ENCODE peak calls at places on chromosomes 6 and 20, in ten cellular contexts. I is AG10803, R is endothelial cell, O is OCI-LY7, B is A549, J is NB4, A is activated B cell treated with CpG ODN at 0.5 μM for 24 hours, X is MCF 10A, C is heart right ventricle, S is bronchial epithelial cell. D is an unnamed sample.
A peak's percentile ranks its signal among the peaks of the same experiment; 100 is the strongest.

GRCh38 chr20:25247100-25247665 is 702 bp upstream of the PYGB start:
- DNase-seq in I (peak; percentile 65), R (peak; percentile 64), O (peak; percentile 6), B (peak; percentile 84), J (peak; percentile 70), A (no peak), X (peak; percentile 79), C (peak; percentile 70), S (peak; percentile 64), D (peak; percentile 25)

GRCh38 chr20:32906200-32906599 is 47.5 kb downstream of the EFCAB8 start:
- DNase-seq in I (no peak), R (no peak), O (no peak), B (no peak), J (peak; percentile 26), A (no peak), X (no peak), C (no peak), S (no peak), D (no peak)

GRCh38 chr6:78861509-78861908 is 5.8 kb upstream of the IRAK1BP1 start:
- DNase-seq in I (no peak), R (no peak), O (peak; percentile 9), B (peak; percentile 19), J (no peak), A (no peak), X (no peak), C (no peak), S (peak; percentile 12), D (no peak)

GRCh38 chr6:22716721-22717120 is 147.4 kb downstream of the HDGFL1 start:
- DNase-seq in I (no peak), R (no peak), O (no peak), B (peak; percentile 10), J (no peak), A (no peak), X (no peak), C (no peak), S (no peak), D (no peak)

GRCh38 chr20:23229989-23230388 is 120.6 kb upstream of the NXT1 start:
- DNase-seq in I (no peak), R (no peak), O (no peak), B (no peak), J (no peak), A (no peak), X (no peak), C (no peak), S (no peak), D (no peak)

GRCh38 chr20:41161886-41162285 is 24.5 kb downstream of the PLCG1 start:
- DNase-seq in I (no peak), R (no peak), O (no peak), B (no peak), J (no peak), A (no peak), X (no peak), C (no peak), S (no peak), D (no peak)

GRCh38 chr6:126063512-126064146 is 77.3 kb downstream of the TRMT11 start:
- DNase-seq in I (peak; percentile 60), R (no peak), O (peak; percentile 3), B (peak; percentile 25), J (peak; percentile 56), A (no peak), X (no peak), C (no peak), S (no peak), D (no peak)

GRCh38 chr6:30349411-30350177 is 4.6 kb downstream of the RPP21 start:
- DNase-seq in I (no peak), R (no peak), O (peak; percentile 27), B (no peak), J (peak; percentile 33), A (no peak), X (no peak), C (no peak), S (no peak), D (no peak)

GRCh38 chr6:44035621-44036020 is 91.6 kb downstream of the MRPL14 start:
- DNase-seq in I (peak; percentile 73), R (no peak), O (peak; percentile 10), B (no peak), J (peak; percentile 69), A (no peak), X (peak; percentile 65), C (no peak), S (peak; percentile 65), D (no peak)

GRCh38 chr6:163460307-163460782 is 45.8 kb downstream of the QKI start:
- DNase-seq in I (peak; percentile 36), R (no peak), O (no peak), B (no peak), J (no peak), A (no peak), X (peak; percentile 34), C (no peak), S (peak; percentile 42), D (no peak)

GRCh38 chr6:122285292-122285913 is 114.0 kb upstream of the HSF2 start:
- DNase-seq in I (no peak), R (no peak), O (no peak), B (no peak), J (no peak), A (no peak), X (no peak), C (no peak), S (no peak), D (no peak)

GRCh38 chr20:9573598-9573997 is 59.2 kb downstream of the LAMP5 start:
- DNase-seq in I (no peak), R (no peak), O (no peak), B (no peak), J (no peak), A (no peak), X (no peak), C (no peak), S (no peak), D (no peak)

GRCh38 chr20:25177890-25178321 is 17.6 kb upstream of the ENTPD6 start:
- DNase-seq in I (no peak), R (no peak), O (no peak), B (no peak), J (no peak), A (no peak), X (peak; percentile 85), C (no peak), S (peak; percentile 33), D (no peak)

GRCh38 chr6:15473741-15474161 is 189.1 kb downstream of the DTNBP1 start:
- DNase-seq in I (peak; percentile 88), R (no peak), O (no peak), B (no peak), J (no peak), A (no peak), X (peak; percentile 87), C (no peak), S (peak; percentile 51), D (no peak)

GRCh38 chr20:36808317-36809257 is 35.0 kb upstream of the DSN1 start:
- DNase-seq in I (peak; percentile 70), R (peak; percentile 78), O (peak; percentile 65), B (peak; percentile 83), J (peak; percentile 85), A (peak; percentile 62), X (peak; percentile 77), C (peak; percentile 76), S (peak; percentile 89), D (no peak)

GRCh38 chr6:134835998-134836397 is 113.9 kb downstream of the ALDH8A1 start:
- DNase-seq in I (peak; percentile 84), R (no peak), O (no peak), B (no peak), J (no peak), A (no peak), X (no peak), C (no peak), S (no peak), D (no peak)

GRCh38 chr6:129844118-129844891 is 16.8 kb downstream of the TMEM244 start:
- DNase-seq in I (peak; percentile 66), R (no peak), O (no peak), B (no peak), J (no peak), A (no peak), X (peak; percentile 72), C (no peak), S (peak; percentile 60), D (no peak)

GRCh38 chr20:55415567-55416142 is 589.7 kb downstream of the CBLN4 start:
- DNase-seq in I (peak; percentile 0), R (no peak), O (peak; percentile 11), B (peak; percentile 13), J (peak; percentile 38), A (no peak), X (peak; percentile 23), C (no peak), S (peak; percentile 60), D (no peak)
- TF ChIP-seq CTCF in I (peak; percentile 7), R (no peak), O (peak; percentile 71), B (peak; percentile 17), J (peak; percentile 14), A (no peak), X (peak; percentile 20), C (no peak), S (peak; percentile 37), D (peak; percentile 52)

GRCh38 chr6:72643214-72643613 is 21.4 kb downstream of the KCNQ5 start:
- DNase-seq in I (peak; percentile 38), R (no peak), O (no peak), B (no peak), J (no peak), A (no peak), X (no peak), C (no peak), S (no peak), D (no peak)
- TF ChIP-seq CTCF in I (peak; percentile 28), R (no peak), O (no peak), B (no peak), J (no peak), A (no peak), X (peak; percentile 31), C (no peak), S (no peak), D (no peak)

DNA sequence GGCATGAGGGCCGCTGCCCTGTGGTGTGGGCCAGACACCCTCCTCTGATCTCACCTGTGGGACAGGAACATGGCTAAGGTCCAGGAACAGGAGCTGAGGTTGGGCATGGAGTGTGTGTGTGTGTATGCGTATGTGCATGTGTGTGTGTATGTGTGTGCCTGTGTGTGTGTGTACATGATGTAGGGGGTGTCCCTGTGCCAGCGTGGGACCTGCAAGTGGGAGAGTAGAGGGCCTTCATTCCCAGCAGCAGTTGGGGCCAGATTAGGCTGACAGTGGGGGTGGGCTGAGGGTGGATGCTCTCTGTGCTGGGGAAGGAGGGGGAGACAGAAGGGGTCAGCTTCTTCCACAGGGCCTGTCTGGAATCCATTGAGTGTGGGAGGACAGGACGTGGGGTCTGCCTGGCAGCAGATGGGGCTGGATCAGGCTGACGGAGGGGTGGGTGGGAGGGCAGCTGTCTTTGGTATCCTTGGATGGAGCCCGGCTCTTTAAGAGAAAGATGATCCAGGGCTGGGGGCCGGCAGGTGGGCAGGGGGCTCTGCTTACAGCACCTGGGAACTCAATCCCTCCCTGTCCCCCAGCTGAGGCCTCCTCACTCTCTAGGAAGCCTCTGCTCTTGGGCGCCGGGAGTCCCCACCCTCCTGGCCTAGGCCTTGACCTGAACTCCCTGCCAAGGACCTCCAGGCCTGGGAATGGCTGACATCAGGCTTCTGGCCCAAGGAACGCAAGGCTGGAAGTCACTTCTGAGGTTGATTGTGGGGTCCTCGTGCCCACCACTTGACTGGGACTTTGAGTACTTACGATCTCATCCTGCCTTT is 44.0 kb downstream of the SPDEF start:
- DNase-seq in I (no peak), R (no peak), O (no peak), B (no peak), J (no peak), A (no peak), X (no peak), C (no peak), S (no peak), D (no peak)
- TF ChIP-seq CTCF in I (no peak), R (no peak), O (no peak), B (no peak), J (no peak), A (no peak), X (no peak), C (no peak), S (no peak), D (no peak)

GRCh38 chr6:156618600-156619205 is 158.5 kb upstream of the ARID1B start:
- DNase-seq in I (no peak), R (no peak), O (no peak), B (no peak), J (no peak), A (no peak), X (no peak), C (no peak), S (no peak), D (no peak)
- TF ChIP-seq CTCF in I (no peak), R (no peak), O (no peak), B (no peak), J (no peak), A (no peak), X (no peak), C (no peak), S (peak; percentile 3), D (peak; percentile 26)

D was measured in progenitor cell of endocrine pancreas.